ENCODE peak calls at places on chromosomes 3 and 15, in four cellular contexts. One of them, this sample, is unnamed.

GRCh38 chr3:150495563-150496168 is 50.6 kb downstream of the SERP1 start:
- DNase-seq in spleen: no peak
- DNase-seq in lower lobe of right lung: no peak
- DNase-seq in cardiac muscle cell: peak; percentile 54
- DNase-seq in this sample: peak; percentile 13

GRCh38 chr3:72460215-72461174 is 387.8 kb downstream of the SHQ1 start:
- DNase-seq in spleen: no peak
- DNase-seq in lower lobe of right lung: no peak
- DNase-seq in cardiac muscle cell: no peak
- DNase-seq in this sample: no peak

GRCh38 chr3:177944228-177944661 is 592.0 kb upstream of the KCNMB2 start:
- DNase-seq in spleen: no peak
- DNase-seq in lower lobe of right lung: no peak
- DNase-seq in cardiac muscle cell: no peak
- DNase-seq in this sample: no peak

GRCh38 chr3:45968706-45969105 is 25.4 kb downstream of the CXCR6 start:
- DNase-seq in spleen: no peak
- DNase-seq in lower lobe of right lung: no peak
- DNase-seq in cardiac muscle cell: no peak
- DNase-seq in this sample: no peak

GRCh38 chr15:96285306-96285705 is 45.2 kb upstream of the NR2F2 start:
- DNase-seq in spleen: no peak
- DNase-seq in lower lobe of right lung: no peak
- DNase-seq in cardiac muscle cell: no peak
- DNase-seq in this sample: no peak

GRCh38 chr3:88033806-88034205 is 25.0 kb downstream of the CGGBP1 start:
- DNase-seq in spleen: no peak
- DNase-seq in lower lobe of right lung: no peak
- DNase-seq in cardiac muscle cell: no peak
- DNase-seq in this sample: no peak

GRCh38 chr15:101620645-101621044 is 31.5 kb downstream of the TM2D3 start:
- DNase-seq in spleen: no peak
- DNase-seq in lower lobe of right lung: no peak
- DNase-seq in cardiac muscle cell: peak; percentile 40
- DNase-seq in this sample: no peak

GRCh38 chr3:88141458-88142083 is 8.2 kb upstream of the C3orf38 start:
- DNase-seq in spleen: no peak
- DNase-seq in lower lobe of right lung: no peak
- DNase-seq in cardiac muscle cell: no peak
- DNase-seq in this sample: no peak

GRCh38 chr15:58793862-58794261 is 22.8 kb downstream of the MINDY2 start:
- DNase-seq in spleen: no peak
- DNase-seq in lower lobe of right lung: peak; percentile 64
- DNase-seq in cardiac muscle cell: no peak
- DNase-seq in this sample: no peak

GRCh38 chr3:98599647-98600411 is 6.4 kb upstream of the CPOX start:
- DNase-seq in spleen: no peak
- DNase-seq in lower lobe of right lung: no peak
- DNase-seq in cardiac muscle cell: no peak
- DNase-seq in this sample: no peak

GRCh38 chr15:95875141-95875643 is 455.3 kb upstream of the NR2F2 start:
- DNase-seq in spleen: no peak
- DNase-seq in lower lobe of right lung: no peak
- DNase-seq in cardiac muscle cell: no peak
- DNase-seq in this sample: no peak

GRCh38 chr3:73401616-73402265 is 223.0 kb downstream of the PDZRN3 start:
- DNase-seq in spleen: no peak
- DNase-seq in lower lobe of right lung: no peak
- DNase-seq in cardiac muscle cell: peak; percentile 79
- DNase-seq in this sample: no peak

GRCh38 chr3:49724586-49724985 is 835 bp upstream of the GMPPB start:
- DNase-seq in spleen: peak; percentile 86
- DNase-seq in lower lobe of right lung: no peak
- DNase-seq in cardiac muscle cell: no peak
- DNase-seq in this sample: no peak

GRCh38 chr3:53256704-53257055 is 858 bp upstream of the TKT start:
- DNase-seq in spleen: no peak
- DNase-seq in lower lobe of right lung: no peak
- DNase-seq in cardiac muscle cell: no peak
- DNase-seq in this sample: no peak

GRCh38 chr15:99305761-99306505 is 54.7 kb downstream of the LRRC28 start:
- DNase-seq in spleen: no peak
- DNase-seq in lower lobe of right lung: peak; percentile 50
- DNase-seq in cardiac muscle cell: peak; percentile 73
- DNase-seq in this sample: no peak

GRCh38 chr3:158352551-158352950 is 218.4 kb upstream of the MLF1 start:
- DNase-seq in spleen: no peak
- DNase-seq in lower lobe of right lung: no peak
- DNase-seq in cardiac muscle cell: no peak
- DNase-seq in this sample: no peak

GRCh38 chr15:101244039-101244781 is 7.6 kb downstream of the CHSY1 start:
- DNase-seq in spleen: peak; percentile 34
- DNase-seq in lower lobe of right lung: no peak
- DNase-seq in cardiac muscle cell: no peak
- DNase-seq in this sample: no peak

GRCh38 chr3:97830627-97831026 is 8.8 kb downstream of the CRYBG3 start:
- DNase-seq in spleen: no peak
- DNase-seq in lower lobe of right lung: no peak
- DNase-seq in cardiac muscle cell: peak; percentile 14
- DNase-seq in this sample: no peak

GRCh38 chr15:37773111-37773860 is 161.2 kb upstream of the TMCO5A start:
- DNase-seq in spleen: no peak
- DNase-seq in lower lobe of right lung: no peak
- DNase-seq in cardiac muscle cell: no peak
- DNase-seq in this sample: no peak

GRCh38 chr3:186719945-186720739 is 3.0 kb downstream of the KNG1 start:
- DNase-seq in spleen: no peak
- DNase-seq in lower lobe of right lung: no peak
- DNase-seq in cardiac muscle cell: no peak
- DNase-seq in this sample: no peak

GRCh38 chr3:185153170-185153733 is 392 bp upstream of the C3orf70 start:
- DNase-seq in spleen: no peak
- DNase-seq in lower lobe of right lung: no peak
- DNase-seq in cardiac muscle cell: no peak
- DNase-seq in this sample: peak; percentile 53

GRCh38 chr3:111715911-111716523 is 120.9 kb upstream of the ZBED2 start:
- DNase-seq in spleen: no peak
- DNase-seq in lower lobe of right lung: peak; percentile 53
- DNase-seq in cardiac muscle cell: peak; percentile 66
- DNase-seq in this sample: peak; percentile 44

GRCh38 chr3:56771376-56771775 is 30.4 kb downstream of the ARHGEF3 start:
- DNase-seq in spleen: no peak
- DNase-seq in lower lobe of right lung: no peak
- DNase-seq in cardiac muscle cell: no peak
- DNase-seq in this sample: no peak

GRCh38 chr15:90291679-90292356 is 26.3 kb downstream of the NGRN start:
- DNase-seq in spleen: no peak
- DNase-seq in lower lobe of right lung: peak; percentile 54
- DNase-seq in cardiac muscle cell: peak; percentile 43
- DNase-seq in this sample: no peak

GRCh38 chr3:126067959-126068358 is 16.0 kb downstream of the SLC41A3 start:
- DNase-seq in spleen: no peak
- DNase-seq in lower lobe of right lung: no peak
- DNase-seq in cardiac muscle cell: no peak
- DNase-seq in this sample: no peak

GRCh38 chr3:192851821-192852352 is 65.8 kb downstream of the MB21D2 start:
- DNase-seq in spleen: no peak
- DNase-seq in lower lobe of right lung: peak; percentile 75
- DNase-seq in cardiac muscle cell: no peak
- DNase-seq in this sample: no peak

DNA sequence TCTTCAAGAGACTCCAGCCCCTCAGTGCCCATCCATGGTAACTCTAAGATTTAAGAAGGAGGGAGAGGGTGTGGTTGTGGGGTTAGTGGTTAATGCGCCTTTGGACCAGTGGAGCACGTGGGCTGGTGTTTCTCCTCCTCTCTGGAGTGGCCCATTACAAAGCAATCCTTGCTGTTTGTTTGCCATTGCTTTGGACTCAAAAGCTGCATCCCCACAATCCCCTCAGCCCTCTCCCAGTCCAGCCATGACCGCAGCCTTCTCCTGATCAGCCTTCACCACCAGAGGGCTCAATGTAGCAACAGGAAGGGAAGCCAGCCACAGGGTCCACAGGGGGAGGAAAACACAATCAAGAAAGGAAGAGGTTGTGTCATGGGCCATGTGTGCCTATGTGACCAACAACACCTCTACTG is 38.4 kb upstream of the FAM174B start:
- DNase-seq in spleen: no peak
- DNase-seq in lower lobe of right lung: no peak
- DNase-seq in cardiac muscle cell: peak; percentile 64
- DNase-seq in this sample: peak; percentile 51
- TF ChIP-seq CTCF in spleen: no peak
- TF ChIP-seq CTCF in lower lobe of right lung: no peak
- TF ChIP-seq CTCF in cardiac muscle cell: peak; percentile 61
- TF ChIP-seq CTCF in this sample: peak; percentile 58

DNA sequence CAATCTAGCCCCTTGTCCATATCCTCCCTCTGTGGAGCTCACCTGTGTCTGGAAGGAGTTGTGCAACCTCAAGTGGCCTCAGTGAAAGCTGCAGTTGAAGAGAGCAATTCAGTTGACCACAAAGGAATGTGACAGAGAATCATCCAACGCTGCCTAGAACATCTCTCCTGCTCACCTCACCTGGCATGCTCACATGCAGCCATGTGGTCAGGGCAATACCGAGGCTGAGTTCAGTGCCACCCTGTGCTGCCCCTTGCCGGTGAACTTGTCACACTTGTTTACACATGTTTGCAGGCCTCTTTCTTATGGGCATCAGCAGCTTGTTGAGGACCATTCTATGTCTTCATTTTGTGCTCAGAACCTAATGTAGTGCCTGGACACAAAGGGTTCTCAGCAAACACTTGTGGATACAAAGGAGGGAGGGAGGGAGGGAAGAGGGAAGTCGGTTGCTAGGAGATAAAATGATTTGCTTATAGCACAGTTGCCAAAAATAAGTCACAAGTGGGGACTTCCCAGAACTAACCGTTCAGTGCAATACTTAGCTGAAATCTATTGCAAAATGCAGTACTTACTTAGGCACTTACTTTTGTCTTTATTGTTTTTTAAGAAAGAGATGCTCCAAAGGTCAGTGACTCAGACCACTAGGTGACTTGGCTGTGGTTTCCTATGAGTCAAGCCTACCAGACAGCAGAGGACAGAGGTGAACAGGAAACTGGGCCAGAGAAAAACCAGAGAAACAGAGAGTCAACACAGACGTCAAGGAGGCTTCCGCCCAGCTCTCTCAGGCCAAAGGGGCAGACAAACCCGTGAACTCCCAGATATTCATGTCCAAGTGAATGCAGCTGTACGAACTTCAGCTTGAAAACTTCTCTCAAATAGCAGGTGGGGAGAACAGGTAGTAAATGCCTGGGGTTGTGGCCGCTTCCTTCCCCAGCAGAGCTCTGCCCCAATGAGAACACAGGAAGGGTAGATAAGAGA is 227.8 kb upstream of the CTNNB1 start:
- DNase-seq in spleen: peak; percentile 79
- DNase-seq in lower lobe of right lung: peak; percentile 78
- DNase-seq in cardiac muscle cell: peak; percentile 55
- DNase-seq in this sample: no peak
- TF ChIP-seq CTCF in spleen: no peak
- TF ChIP-seq CTCF in lower lobe of right lung: peak; percentile 24
- TF ChIP-seq CTCF in cardiac muscle cell: no peak
- TF ChIP-seq CTCF in this sample: no peak

DNA sequence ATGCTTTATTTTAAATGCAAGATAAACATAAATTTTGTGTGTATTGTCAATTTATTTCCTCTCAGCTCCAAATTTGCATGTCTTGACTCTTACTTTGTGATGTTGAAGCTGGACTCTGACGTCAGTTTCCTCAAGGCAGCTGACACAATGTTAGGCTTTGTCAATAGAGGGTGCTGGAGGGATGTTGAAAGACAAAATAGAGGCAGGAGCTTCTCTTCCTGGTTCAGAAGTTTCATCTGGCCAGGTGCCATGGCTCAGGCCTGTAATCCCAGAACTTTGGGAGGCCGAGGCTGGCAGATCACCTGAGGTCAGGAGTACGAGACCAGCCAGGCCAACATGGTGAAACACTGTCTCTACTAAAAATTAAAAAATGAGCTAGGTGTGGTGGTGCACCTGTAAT is 408.6 kb downstream of the GBE1 start:
- DNase-seq in spleen: no peak
- DNase-seq in lower lobe of right lung: no peak
- DNase-seq in cardiac muscle cell: peak; percentile 36
- DNase-seq in this sample: no peak
- TF ChIP-seq CTCF in spleen: no peak
- TF ChIP-seq CTCF in lower lobe of right lung: no peak
- TF ChIP-seq CTCF in cardiac muscle cell: peak; percentile 24
- TF ChIP-seq CTCF in this sample: no peak

GRCh38 chr3:167866321-167866720 is 130.8 kb downstream of the SERPINI1 start:
- DNase-seq in spleen: no peak
- DNase-seq in lower lobe of right lung: no peak
- DNase-seq in cardiac muscle cell: no peak
- DNase-seq in this sample: no peak

GRCh38 chr3:167862104-167862785 is 126.7 kb downstream of the SERPINI1 start:
- DNase-seq in spleen: no peak
- DNase-seq in lower lobe of right lung: no peak
- DNase-seq in cardiac muscle cell: no peak
- DNase-seq in this sample: no peak

GRCh38 chr3:167864559-167864887 is 129.0 kb downstream of the SERPINI1 start:
- DNase-seq in spleen: no peak
- DNase-seq in lower lobe of right lung: no peak
- DNase-seq in cardiac muscle cell: no peak
- DNase-seq in this sample: no peak

GRCh38 chr3:167861649-167862048 is 126.1 kb downstream of the SERPINI1 start:
- DNase-seq in spleen: no peak
- DNase-seq in lower lobe of right lung: no peak
- DNase-seq in cardiac muscle cell: no peak
- DNase-seq in this sample: no peak

DNA sequence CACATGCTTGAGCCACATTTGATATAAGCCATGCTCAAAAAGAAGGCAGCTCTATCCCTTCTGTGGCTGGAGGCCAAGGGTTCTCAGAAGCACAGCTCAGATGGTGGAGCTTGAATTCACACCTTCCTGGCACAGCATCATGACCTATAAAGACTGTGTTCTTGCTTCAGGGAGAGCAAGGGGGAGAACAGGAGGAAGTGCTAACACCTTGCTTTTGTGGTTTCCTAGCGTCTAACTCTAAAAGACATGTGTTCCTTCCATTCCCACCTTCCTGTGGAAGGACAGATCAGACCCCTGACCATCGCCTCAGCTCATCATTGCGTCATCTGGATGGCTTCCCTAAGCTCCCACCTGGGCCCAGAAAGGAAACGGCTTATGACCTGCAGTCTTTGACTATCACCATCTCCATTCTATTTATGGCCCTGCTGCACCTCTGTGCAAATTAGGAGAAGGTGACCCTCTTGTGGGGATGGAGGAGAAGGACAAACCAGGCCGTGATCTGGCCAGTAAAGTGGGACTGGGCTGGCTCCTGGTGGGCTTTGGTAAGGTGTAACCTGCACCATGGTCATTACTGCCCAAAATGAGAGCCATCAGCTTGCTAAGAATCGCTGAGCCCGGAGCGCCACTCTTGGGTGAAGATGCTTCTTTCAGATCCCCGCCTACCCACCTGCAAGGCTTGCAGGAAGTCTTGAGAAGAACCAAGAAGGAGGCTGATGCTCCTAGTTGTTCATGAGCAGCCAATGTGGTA is 128.5 kb downstream of the SERPINI1 start:
- DNase-seq in spleen: no peak
- DNase-seq in lower lobe of right lung: no peak
- DNase-seq in cardiac muscle cell: no peak
- DNase-seq in this sample: no peak
- TF ChIP-seq CTCF in spleen: no peak
- TF ChIP-seq CTCF in lower lobe of right lung: no peak
- TF ChIP-seq CTCF in cardiac muscle cell: no peak
- TF ChIP-seq CTCF in this sample: no peak

GRCh38 chr3:181948286-181948685 is 236.6 kb downstream of the SOX2 start:
- DNase-seq in spleen: no peak
- DNase-seq in lower lobe of right lung: no peak
- DNase-seq in cardiac muscle cell: no peak
- DNase-seq in this sample: no peak
- TF ChIP-seq CTCF in spleen: no peak
- TF ChIP-seq CTCF in lower lobe of right lung: no peak
- TF ChIP-seq CTCF in cardiac muscle cell: no peak
- TF ChIP-seq CTCF in this sample: peak; percentile 47